ENCODE peak calls at places on chromosomes 13 and 19, in six cellular contexts. E is AG04450, I is BE2C, H is MCF 10A, Z is dorsolateral prefrontal cortex, X is left lung. P is an unnamed sample.

GRCh38 chr13:52128714-52129700 is at the start of gene NEK5:
- DNase-seq in X (peak), E (no peak), Z (peak), I (peak), H (peak), P (peak)

GRCh38 chr13:110006304-110006703 is 219.9 kb upstream of the IRS2 start:
- DNase-seq in X (no peak), Z (no peak), H (peak), I (no peak), E (no peak), P (no peak)

GRCh38 chr13:98280176-98280510 is 103.1 kb upstream of the RNF113B start:
- DNase-seq in H (no peak), E (no peak), X (no peak), Z (no peak), I (peak), P (no peak)

GRCh38 chr19:21314676-21315075 is 14.5 kb downstream of the ZNF708 start:
- DNase-seq in E (no peak), X (no peak), H (no peak), Z (no peak), I (no peak), P (no peak)

GRCh38 chr19:41408256-41408655 is 10.6 kb downstream of the BCKDHA start:
- DNase-seq in E (no peak), I (no peak), X (no peak), H (no peak), Z (no peak), P (no peak)

GRCh38 chr13:95155093-95155492 is 146.2 kb downstream of the ABCC4 start:
- DNase-seq in Z (no peak), E (no peak), X (no peak), I (no peak), H (no peak), P (no peak)

GRCh38 chr19:42291437-42291815 is 10.5 kb upstream of the PRR19 start:
- DNase-seq in Z (no peak), E (no peak), I (no peak), H (no peak), X (no peak), P (no peak)

GRCh38 chr19:56423276-56423984 is 19.3 kb downstream of the ZNF583 start:
- DNase-seq in X (no peak), I (no peak), H (no peak), Z (no peak), E (no peak), P (no peak)

GRCh38 chr13:24232037-24232436 is 71.5 kb downstream of the SPATA13 start:
- DNase-seq in X (no peak), Z (no peak), H (no peak), I (no peak), E (no peak), P (no peak)

GRCh38 chr19:12952488-12953455 is 4.3 kb downstream of the GADD45GIP1 start:
- DNase-seq in X (no peak), E (no peak), I (peak), H (peak), Z (peak), P (no peak)

GRCh38 chr13:79056706-79057105 is 349.3 kb downstream of the RBM26 start:
- DNase-seq in H (no peak), I (no peak), E (no peak), X (no peak), Z (no peak), P (no peak)
- TF ChIP-seq CTCF in H (no peak), I (peak), E (no peak), X (no peak), Z (no peak), P (no peak)

DNA sequence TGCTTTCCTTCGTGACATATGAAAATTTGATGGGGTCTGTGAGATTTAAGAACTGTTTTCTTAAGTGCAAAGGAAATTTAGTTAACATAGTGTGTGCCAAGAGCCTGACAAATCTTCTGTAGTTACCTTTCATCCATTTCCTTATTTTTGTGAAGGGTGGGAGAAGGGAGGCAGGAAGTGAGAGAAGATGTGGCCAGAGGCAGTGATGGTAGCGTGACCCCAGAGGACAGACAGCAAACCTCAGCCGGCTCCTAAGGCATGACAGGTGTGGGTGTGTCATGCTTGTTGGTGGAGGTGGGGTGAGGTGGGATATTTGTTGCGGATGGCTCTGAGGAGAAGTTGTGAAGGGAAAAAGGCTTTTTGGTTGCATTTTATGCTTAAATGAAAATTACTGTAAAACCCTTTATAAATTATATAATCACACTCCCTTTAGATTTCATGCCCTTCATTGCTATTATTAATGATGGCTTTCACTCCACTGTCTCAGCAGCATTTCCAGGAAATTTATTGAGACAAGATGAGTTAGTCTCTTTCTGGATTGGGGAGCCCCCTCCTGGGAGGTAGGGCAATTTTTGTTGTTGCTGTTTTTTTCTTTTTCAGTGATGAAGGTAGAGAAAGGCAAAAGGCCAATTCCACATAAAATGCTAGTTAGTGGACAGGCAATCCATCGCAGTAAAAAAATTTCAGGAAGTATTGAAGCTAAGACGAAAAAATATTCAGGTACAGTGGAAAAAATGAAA is 80.0 kb downstream of the TEX26 start:
- DNase-seq in Z (no peak), H (peak), X (no peak), I (no peak), E (no peak), P (peak)
- TF ChIP-seq CTCF in Z (no peak), H (peak), X (no peak), I (peak), E (peak), P (no peak)

GRCh38 chr19:3984908-3985642 is at the start of gene EEF2:
- DNase-seq in X (peak), H (peak), I (peak), E (peak), Z (peak), P (peak)
- TF ChIP-seq CTCF in X (no peak), H (no peak), I (no peak), E (no peak), Z (peak), P (no peak)

GRCh38 chr13:101053694-101054093 is 362.6 kb downstream of the NALCN start:
- DNase-seq in E (no peak), I (no peak), Z (no peak), X (no peak), H (no peak), P (no peak)
- TF ChIP-seq CTCF in E (no peak), I (no peak), Z (no peak), X (no peak), H (no peak), P (no peak)

P was measured in activated CD8-positive, alpha-beta T cell treated with anti-CD3 and anti-CD28 coated beads for 36 hours.